ENCODE peak calls at places on chromosomes 16 and 17, in seven cellular contexts. G is stimulated activated naive CD8-positive, alpha-beta T cell treated with anti-CD3 and anti-CD28 coated beads, Interleukin-15, Interleukin-2, amounts not matched to agents 100 U/mL and 50 U/mL, for 24 hours; U is iPS DF 6.9; S is pons; X is T-helper 2 cell; M is activated naive CD4-positive, alpha-beta T cell treated with anti-CD3 and anti-CD28 coated beads, Interleukin-2, amount 10 ng/mL, durations not matched to agents 7 days and 5 days; L is lung. Q is an unnamed sample.

GRCh38 chr16:79497951-79498350 is 102.6 kb downstream of the MAF start:
- DNase-seq in M (no peak), G (no peak), S (no peak), U (no peak), X (no peak), L (no peak), Q (no peak)

GRCh38 chr16:51896013-51896412 is 650.9 kb downstream of the TOX3 start:
- DNase-seq in L (no peak), S (no peak), M (no peak), U (peak; percentile 25), G (no peak), X (no peak), Q (no peak)

GRCh38 chr17:42387663-42388380 is 420 bp downstream of the STAT3 start:
- DNase-seq in X (peak; percentile 23), G (peak; percentile 59), S (no peak), L (peak; percentile 59), M (peak; percentile 56), U (no peak), Q (peak; percentile 42)

GRCh38 chr16:3874242-3874641 is 6.3 kb downstream of the CREBBP start:
- DNase-seq in L (no peak), G (no peak), X (no peak), U (no peak), S (no peak), M (no peak), Q (no peak)

GRCh38 chr17:37107406-37108083 is 158.8 kb downstream of the AATF start:
- DNase-seq in M (no peak), X (no peak), L (peak; percentile 64), S (peak; percentile 58), G (no peak), U (no peak), Q (no peak)

GRCh38 chr17:30483159-30483558 is 6.0 kb downstream of the GOSR1 start:
- DNase-seq in G (no peak), M (no peak), S (no peak), L (no peak), X (no peak), U (no peak), Q (no peak)

GRCh38 chr16:56921571-56921970 is 10.4 kb upstream of the HERPUD1 start:
- DNase-seq in L (no peak), M (no peak), S (no peak), X (no peak), G (no peak), U (no peak), Q (no peak)

GRCh38 chr16:12543700-12544476 is 259.8 kb downstream of the CPPED1 start:
- DNase-seq in U (no peak), S (peak; percentile 64), M (no peak), L (no peak), X (no peak), G (no peak), Q (no peak)

GRCh38 chr16:68247400-68247799 is 2.2 kb downstream of the PLA2G15 start:
- DNase-seq in X (no peak), G (no peak), L (no peak), M (no peak), S (peak; percentile 72), U (no peak), Q (no peak)

GRCh38 chr16:4402439-4403132 is 13.8 kb downstream of the CORO7 start:
- DNase-seq in M (peak; percentile 76), S (peak; percentile 52), U (no peak), G (peak; percentile 84), X (peak; percentile 52), L (peak; percentile 82), Q (peak; percentile 84)

GRCh38 chr16:49459953-49460735 is 86.5 kb downstream of the C16orf78 start:
- DNase-seq in U (no peak), L (no peak), M (no peak), S (no peak), G (no peak), X (no peak), Q (no peak)

GRCh38 chr16:30982548-30983288 is 2.3 kb upstream of the HSD3B7 start:
- DNase-seq in X (no peak), G (no peak), S (no peak), L (no peak), U (no peak), M (no peak), Q (no peak)

GRCh38 chr16:73669535-73670274 is 621.8 kb upstream of the ZFHX3 start:
- DNase-seq in M (no peak), S (no peak), G (no peak), U (no peak), L (no peak), X (no peak), Q (no peak)

GRCh38 chr16:47774661-47775060 is 313.5 kb downstream of the PHKB start:
- DNase-seq in U (peak; percentile 11), G (no peak), L (no peak), S (no peak), M (no peak), X (no peak), Q (no peak)

GRCh38 chr17:616407-616806 is 98.2 kb downstream of the VPS53 start:
- DNase-seq in U (no peak), M (no peak), S (no peak), G (no peak), X (no peak), L (no peak), Q (no peak)

GRCh38 chr17:10226930-10227695 is 28.7 kb upstream of the GAS7 start:
- DNase-seq in S (peak; percentile 29), M (peak; percentile 50), G (peak; percentile 71), U (peak; percentile 47), L (peak; percentile 43), X (no peak), Q (peak; percentile 72)

GRCh38 chr16:85625053-85625452 is 11.9 kb downstream of the GSE1 start:
- DNase-seq in U (no peak), G (no peak), S (no peak), X (no peak), L (no peak), M (no peak), Q (no peak)

GRCh38 chr17:40110457-40110856 is 10.1 kb upstream of the NR1D1 start:
- DNase-seq in U (no peak), X (no peak), L (no peak), G (no peak), M (no peak), S (no peak), Q (no peak)

GRCh38 chr17:32621612-32622312 is 135.0 kb downstream of the CDK5R1 start:
- DNase-seq in U (peak; percentile 41), X (no peak), G (no peak), M (no peak), S (no peak), L (no peak), Q (no peak)

GRCh38 chr17:3557768-3558583 is at the start of gene TRPV3:
- DNase-seq in G (peak; percentile 76), M (peak; percentile 42), L (peak; percentile 59), S (no peak), U (no peak), X (no peak), Q (peak; percentile 87)

GRCh38 chr16:77657016-77657415 is 65.3 kb upstream of the NUDT7 start:
- DNase-seq in M (no peak), U (peak; percentile 39), G (no peak), S (no peak), X (no peak), L (no peak), Q (peak; percentile 78)

GRCh38 chr16:83813818-83814653 is 6.3 kb downstream of the HSBP1 start:
- DNase-seq in L (no peak), S (no peak), G (no peak), M (no peak), U (no peak), X (no peak), Q (no peak)

Q was measured in K562.